ENCODE peak calls at places on chromosomes 11 and 22, in seven cellular contexts. Y is stomach, L is heart left ventricle, U is right lobe of liver, P is IMR-90, B is esophagus squamous epithelium, T is transverse colon. A is an unnamed sample.
A peak's percentile ranks its signal among the peaks of the same experiment; 100 is the strongest.

GRCh38 chr11:44643207-44643606 is 77.7 kb downstream of the CD82 start:
- DNase-seq in B (no peak), L (no peak), T (no peak), U (no peak), P (no peak), Y (no peak), A (no peak)

GRCh38 chr11:58195939-58196338 is 7.1 kb downstream of the OR9Q2 start:
- DNase-seq in U (no peak), P (no peak), Y (no peak), B (no peak), L (no peak), T (no peak), A (no peak)

GRCh38 chr11:12717851-12718291 is 43.6 kb downstream of the TEAD1 start:
- DNase-seq in P (no peak), L (no peak), Y (no peak), T (no peak), U (no peak), B (no peak), A (no peak)

GRCh38 chr11:33734441-33735165 is 1.6 kb downstream of the CD59 start:
- DNase-seq in L (no peak), B (no peak), Y (peak; percentile 55), P (no peak), T (peak; percentile 46), U (no peak), A (no peak)

GRCh38 chr11:104060820-104061219 is 24.4 kb downstream of the DDI1 start:
- DNase-seq in L (no peak), T (no peak), U (no peak), B (no peak), P (no peak), Y (no peak), A (no peak)

GRCh38 chr11:119340335-119341221 is at the start of gene C1QTNF5:
- DNase-seq in Y (peak; percentile 88), P (peak; percentile 57), L (peak; percentile 92), T (peak; percentile 70), B (no peak), U (no peak), A (peak; percentile 54)

GRCh38 chr11:36156486-36157150 is 132.6 kb downstream of the COMMD9 start:
- DNase-seq in B (no peak), L (no peak), P (peak; percentile 36), U (no peak), Y (no peak), T (no peak), A (no peak)

GRCh38 chr11:47611240-47611863 is 17.1 kb upstream of the C1QTNF4 start:
- DNase-seq in T (no peak), Y (no peak), B (no peak), L (no peak), P (no peak), U (no peak), A (no peak)

GRCh38 chr11:131888230-131888826 is 517.9 kb downstream of the NTM start:
- DNase-seq in T (no peak), B (no peak), Y (no peak), U (no peak), P (peak; percentile 96), L (no peak), A (no peak)

GRCh38 chr11:93587858-93588581 is 44.8 kb upstream of the SMCO4 start:
- DNase-seq in B (no peak), P (no peak), Y (no peak), L (no peak), T (no peak), U (no peak), A (no peak)

GRCh38 chr11:129323896-129324522 is 51.6 kb upstream of the BARX2 start:
- DNase-seq in Y (peak; percentile 43), T (peak; percentile 27), P (peak; percentile 28), U (no peak), B (no peak), L (peak; percentile 63), A (peak; percentile 25)

GRCh38 chr11:26480041-26480440 is 92.0 kb downstream of the MUC15 start:
- DNase-seq in P (no peak), T (no peak), B (no peak), Y (no peak), L (no peak), U (no peak), A (no peak)

GRCh38 chr11:7612056-7612660 is 61.1 kb downstream of the CYB5R2 start:
- DNase-seq in P (no peak), B (no peak), L (no peak), T (no peak), U (no peak), Y (no peak), A (no peak)

GRCh38 chr11:27375370-27375769 is 12.4 kb upstream of the CCDC34 start:
- DNase-seq in L (no peak), T (no peak), B (no peak), Y (no peak), P (no peak), U (no peak), A (no peak)

GRCh38 chr11:92703431-92703830 is 266.0 kb upstream of the MTNR1B start:
- DNase-seq in P (peak; percentile 35), B (no peak), L (no peak), Y (no peak), U (no peak), T (no peak), A (no peak)

GRCh38 chr22:38760477-38761201 is 4.8 kb upstream of the SUN2 start:
- DNase-seq in T (no peak), Y (no peak), L (no peak), B (no peak), U (no peak), P (peak; percentile 43), A (no peak)

GRCh38 chr11:113632981-113633380 is 73.1 kb downstream of the TMPRSS5 start:
- DNase-seq in T (no peak), L (no peak), U (no peak), Y (no peak), B (no peak), P (no peak), A (peak; percentile 25)

GRCh38 chr22:23072035-23072910 is 2.0 kb downstream of the GNAZ start:
- DNase-seq in T (no peak), U (peak; percentile 45), Y (no peak), L (peak; percentile 4), B (no peak), P (peak; percentile 30), A (no peak)

GRCh38 chr22:27768027-27768640 is 33.4 kb downstream of the MN1 start:
- DNase-seq in L (peak; percentile 7), P (no peak), Y (no peak), T (no peak), U (no peak), B (no peak), A (no peak)

DNA sequence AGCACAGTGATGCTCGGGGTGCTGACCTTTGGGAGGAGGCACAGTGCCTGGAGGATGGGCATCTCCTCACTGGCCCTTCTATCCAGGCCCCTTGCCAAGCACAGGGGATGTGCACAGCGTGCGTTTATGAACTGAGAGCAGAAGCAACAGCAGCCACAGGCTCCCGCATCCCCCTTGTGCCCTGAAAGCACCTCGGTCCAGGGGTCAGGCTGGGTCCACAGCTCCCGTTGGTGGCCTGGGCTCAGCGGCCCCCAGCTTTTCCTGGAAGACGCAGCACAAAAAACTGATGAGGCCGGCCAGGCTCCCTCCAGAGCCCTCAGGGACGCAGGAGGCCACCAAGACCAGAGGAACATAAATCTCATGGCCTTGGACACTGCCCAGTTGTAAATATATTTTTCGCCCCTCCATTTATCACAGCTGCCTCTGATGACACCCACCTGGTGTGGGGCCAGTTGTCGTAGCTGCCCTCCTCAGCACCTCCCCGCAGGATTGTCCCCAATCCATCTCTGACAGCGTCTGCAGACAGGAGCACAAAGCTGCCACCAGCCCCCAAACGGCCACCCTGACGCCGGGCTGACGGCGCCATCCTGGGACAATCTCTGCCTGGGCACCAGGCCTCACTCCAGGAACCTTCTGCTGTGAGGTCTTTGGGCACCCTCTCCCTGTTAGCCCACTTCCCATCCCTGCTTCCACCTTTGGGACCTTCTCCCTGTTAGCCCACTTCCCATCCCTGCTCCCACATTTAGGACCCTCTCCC is 203.1 kb downstream of the BRD1 start:
- DNase-seq in L (peak; percentile 5), B (no peak), Y (no peak), T (no peak), P (no peak), U (peak; percentile 22), A (no peak)
- H3K9me3 ChIP-seq in L (no peaks in the 10 kb centered on the region), B (no peaks in the 10 kb centered on the region), Y (no peaks in the 10 kb centered on the region), T (no peaks in the 10 kb centered on the region), P (peaks cover 31% of the 10 kb centered on the region), U (no peaks in the 10 kb centered on the region), A (no peaks in the 10 kb centered on the region)

GRCh38 chr11:61795459-61795858 is 2.7 kb downstream of the FEN1 start:
- DNase-seq in T (no peak), U (peak; percentile 30), Y (no peak), L (peak; percentile 26), P (no peak), B (no peak), A (no peak)
- TF ChIP-seq POLR2A in T (no peak), U (no peak), Y (no peak), L (no peak), P (no peak), B (no peak), A (no peak)

GRCh38 chr11:17369685-17370243 is 18.2 kb downstream of the NCR3LG1 start:
- DNase-seq in U (no peak), L (no peak), B (no peak), Y (no peak), P (no peak), T (no peak), A (no peak)
- H3K9me3 ChIP-seq in U (peaks cover 5% of the 10 kb centered on the region), L (no peaks in the 10 kb centered on the region), B (peaks cover 60% of the 10 kb centered on the region), Y (peaks cover 24% of the 10 kb centered on the region), P (peaks cover 47% of the 10 kb centered on the region), T (peaks cover 39% of the 10 kb centered on the region), A (peaks cover 9% of the 10 kb centered on the region)

GRCh38 chr11:17010851-17011420 is 3.3 kb downstream of the PLEKHA7 start:
- DNase-seq in B (no peak), P (no peak), Y (no peak), U (no peak), L (no peak), T (no peak), A (no peak)

GRCh38 chr11:17012179-17012578 is 2.0 kb downstream of the PLEKHA7 start:
- DNase-seq in U (no peak), T (no peak), B (no peak), L (no peak), Y (no peak), P (no peak), A (no peak)

GRCh38 chr11:17013548-17014320 is 480 bp downstream of the PLEKHA7 start:
- DNase-seq in Y (peak; percentile 62), L (no peak), T (peak; percentile 56), B (no peak), P (no peak), U (peak; percentile 58), A (no peak)

GRCh38 chr11:17014321-17014773 is at the start of gene PLEKHA7:
- DNase-seq in Y (peak; percentile 34), T (peak; percentile 31), P (no peak), L (no peak), B (no peak), U (peak; percentile 76), A (no peak)

DNA sequence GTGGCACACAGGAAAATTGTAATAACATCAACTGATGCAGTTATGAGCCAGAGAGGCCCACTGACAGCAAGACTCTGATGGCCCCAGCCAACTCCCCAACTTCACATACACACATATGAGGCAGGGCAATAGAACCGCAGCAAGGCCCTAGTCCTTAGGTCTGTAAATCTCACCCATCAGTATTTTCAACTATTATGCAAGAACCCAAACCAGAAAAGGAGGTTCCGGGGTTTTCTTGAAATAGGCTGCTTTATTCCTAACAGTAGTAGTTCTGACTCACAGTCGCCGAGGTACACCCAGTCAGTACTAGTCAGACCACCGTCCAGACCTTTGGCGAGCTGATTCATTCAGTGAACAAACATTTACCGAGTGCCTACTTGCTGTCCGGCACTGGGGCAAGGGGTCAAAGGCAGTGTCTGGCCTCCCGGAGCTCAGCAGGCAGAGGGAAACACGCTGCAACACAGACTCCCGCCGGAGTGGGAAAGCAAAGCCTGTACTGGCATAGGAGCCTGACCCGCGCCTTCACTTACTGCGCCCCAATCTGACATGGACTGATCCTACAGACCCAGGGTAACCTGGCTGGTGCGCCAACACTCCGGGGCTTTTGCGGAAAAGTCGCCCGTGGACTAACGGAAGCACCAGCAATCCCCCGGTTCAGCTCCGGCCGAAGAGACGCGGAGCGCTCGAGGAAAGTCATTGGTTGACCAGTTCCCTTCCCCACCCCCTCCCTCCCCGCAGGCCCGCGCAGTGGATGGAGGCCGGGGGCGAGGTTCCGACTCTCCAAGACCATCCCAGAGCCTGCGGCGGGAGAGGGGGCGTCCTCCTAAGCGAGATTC is 1.3 kb downstream of the PLEKHA7 start:
- DNase-seq in U (peak; percentile 89), L (peak; percentile 43), Y (peak; percentile 78), P (peak; percentile 52), T (peak; percentile 75), B (no peak), A (no peak)
- TF ChIP-seq POLR2A in U (peak; percentile 67), L (no peak), Y (no peak), P (no peak), T (peak; percentile 79), B (peak; percentile 28), A (no peak)